ENCODE peak calls at places on chromosomes 12 and 14, in six cellular contexts. One of them, this sample, is unnamed.

GRCh38 chr12:69254046-69254445 is 14.7 kb downstream of the CPSF6 start:
- DNase-seq in HepG2: peak
- DNase-seq in endothelial cell of umbilical vein: peak
- DNase-seq in H1: no peak
- DNase-seq in A549: peak
- DNase-seq in K562: peak
- DNase-seq in this sample: no peak

GRCh38 chr12:56205445-56205844 is 16.2 kb upstream of the SMARCC2 start:
- DNase-seq in HepG2: no peak
- DNase-seq in A549: no peak
- DNase-seq in H1: no peak
- DNase-seq in endothelial cell of umbilical vein: peak
- DNase-seq in K562: no peak
- DNase-seq in this sample: no peak

GRCh38 chr12:51348116-51348515 is 1.6 kb upstream of the CELA1 start:
- DNase-seq in endothelial cell of umbilical vein: no peak
- DNase-seq in K562: no peak
- DNase-seq in H1: no peak
- DNase-seq in HepG2: no peak
- DNase-seq in A549: no peak
- DNase-seq in this sample: no peak

GRCh38 chr14:101404426-101405170 is 156.7 kb upstream of the DIO3 start:
- DNase-seq in HepG2: no peak
- DNase-seq in K562: no peak
- DNase-seq in A549: no peak
- DNase-seq in endothelial cell of umbilical vein: no peak
- DNase-seq in H1: no peak
- DNase-seq in this sample: peak

GRCh38 chr12:51391047-51391837 is at the start of gene GALNT6:
- DNase-seq in HepG2: no peak
- DNase-seq in K562: peak
- DNase-seq in endothelial cell of umbilical vein: peak
- DNase-seq in A549: peak
- DNase-seq in H1: peak
- DNase-seq in this sample: peak

GRCh38 chr14:100737526-100737925 is 10.8 kb downstream of the DLK1 start:
- DNase-seq in K562: no peak
- DNase-seq in endothelial cell of umbilical vein: no peak
- DNase-seq in A549: no peak
- DNase-seq in H1: no peak
- DNase-seq in HepG2: no peak
- DNase-seq in this sample: no peak

GRCh38 chr12:14416658-14417057 is 51.2 kb downstream of the ATF7IP start:
- DNase-seq in K562: no peak
- DNase-seq in A549: no peak
- DNase-seq in H1: no peak
- DNase-seq in endothelial cell of umbilical vein: peak
- DNase-seq in HepG2: peak
- DNase-seq in this sample: no peak

GRCh38 chr14:95834491-95834890 is 42.1 kb upstream of the TUNAR start:
- DNase-seq in A549: no peak
- DNase-seq in endothelial cell of umbilical vein: no peak
- DNase-seq in H1: no peak
- DNase-seq in K562: no peak
- DNase-seq in HepG2: no peak
- DNase-seq in this sample: no peak

GRCh38 chr14:75431011-75431410 is 3.2 kb downstream of the JDP2 start:
- DNase-seq in K562: no peak
- DNase-seq in endothelial cell of umbilical vein: no peak
- DNase-seq in HepG2: no peak
- DNase-seq in A549: no peak
- DNase-seq in H1: no peak
- DNase-seq in this sample: no peak

GRCh38 chr12:104604995-104605675 is 148.4 kb downstream of the CHST11 start:
- DNase-seq in A549: no peak
- DNase-seq in K562: no peak
- DNase-seq in endothelial cell of umbilical vein: no peak
- DNase-seq in H1: peak
- DNase-seq in HepG2: no peak
- DNase-seq in this sample: peak

GRCh38 chr12:54173066-54173726 is 15.6 kb downstream of the SMUG1 start:
- DNase-seq in HepG2: no peak
- DNase-seq in endothelial cell of umbilical vein: peak
- DNase-seq in K562: no peak
- DNase-seq in H1: peak
- DNase-seq in A549: no peak
- DNase-seq in this sample: peak

GRCh38 chr12:123931686-123932321 is 40.8 kb downstream of the CCDC92 start:
- DNase-seq in H1: no peak
- DNase-seq in HepG2: no peak
- DNase-seq in endothelial cell of umbilical vein: no peak
- DNase-seq in A549: no peak
- DNase-seq in K562: no peak
- DNase-seq in this sample: no peak

GRCh38 chr14:101494826-101495225 is 66.5 kb upstream of the DIO3 start:
- DNase-seq in endothelial cell of umbilical vein: no peak
- DNase-seq in H1: no peak
- DNase-seq in HepG2: no peak
- DNase-seq in A549: no peak
- DNase-seq in K562: no peak
- DNase-seq in this sample: no peak

GRCh38 chr14:71620401-71620800 is 311.8 kb upstream of the RGS6 start:
- DNase-seq in H1: no peak
- DNase-seq in K562: no peak
- DNase-seq in A549: no peak
- DNase-seq in HepG2: no peak
- DNase-seq in endothelial cell of umbilical vein: peak
- DNase-seq in this sample: no peak

GRCh38 chr14:102360388-102360787 is 2.3 kb downstream of the CINP start:
- DNase-seq in endothelial cell of umbilical vein: no peak
- DNase-seq in K562: no peak
- DNase-seq in H1: no peak
- DNase-seq in A549: no peak
- DNase-seq in HepG2: no peak
- DNase-seq in this sample: no peak

GRCh38 chr12:107402041-107403022 is 283.3 kb upstream of the PWP1 start:
- DNase-seq in A549: peak
- DNase-seq in H1: peak
- DNase-seq in endothelial cell of umbilical vein: peak
- DNase-seq in K562: peak
- DNase-seq in HepG2: peak
- DNase-seq in this sample: peak

GRCh38 chr14:102527255-102528232 is 18.0 kb upstream of the ANKRD9 start:
- DNase-seq in A549: peak
- DNase-seq in endothelial cell of umbilical vein: no peak
- DNase-seq in HepG2: no peak
- DNase-seq in K562: no peak
- DNase-seq in H1: no peak
- DNase-seq in this sample: no peak

GRCh38 chr12:53380797-53381738 is 1.1 kb downstream of the SP1 start:
- DNase-seq in A549: no peak
- DNase-seq in endothelial cell of umbilical vein: peak
- DNase-seq in H1: peak
- DNase-seq in HepG2: no peak
- DNase-seq in K562: no peak
- DNase-seq in this sample: peak

GRCh38 chr12:44960856-44961255 is 84.7 kb upstream of the NELL2 start:
- DNase-seq in A549: no peak
- DNase-seq in K562: no peak
- DNase-seq in H1: peak
- DNase-seq in endothelial cell of umbilical vein: no peak
- DNase-seq in HepG2: peak
- DNase-seq in this sample: peak

GRCh38 chr12:28899951-28900350 is 249.1 kb upstream of the FAR2 start:
- DNase-seq in HepG2: no peak
- DNase-seq in H1: no peak
- DNase-seq in K562: no peak
- DNase-seq in A549: no peak
- DNase-seq in endothelial cell of umbilical vein: no peak
- DNase-seq in this sample: no peak

GRCh38 chr12:6827437-6827894 is 741 bp upstream of the P3H3 start:
- DNase-seq in H1: peak
- DNase-seq in endothelial cell of umbilical vein: peak
- DNase-seq in HepG2: peak
- DNase-seq in A549: peak
- DNase-seq in K562: peak
- DNase-seq in this sample: peak

GRCh38 chr12:43937947-43938346 is 102.1 kb downstream of the TMEM117 start:
- DNase-seq in K562: peak
- DNase-seq in H1: no peak
- DNase-seq in HepG2: peak
- DNase-seq in endothelial cell of umbilical vein: peak
- DNase-seq in A549: peak
- DNase-seq in this sample: peak

GRCh38 chr14:22981090-22982012 is 1.0 kb downstream of the AJUBA start:
- DNase-seq in HepG2: no peak
- DNase-seq in A549: peak
- DNase-seq in K562: no peak
- DNase-seq in endothelial cell of umbilical vein: peak
- DNase-seq in H1: peak
- DNase-seq in this sample: peak

DNA sequence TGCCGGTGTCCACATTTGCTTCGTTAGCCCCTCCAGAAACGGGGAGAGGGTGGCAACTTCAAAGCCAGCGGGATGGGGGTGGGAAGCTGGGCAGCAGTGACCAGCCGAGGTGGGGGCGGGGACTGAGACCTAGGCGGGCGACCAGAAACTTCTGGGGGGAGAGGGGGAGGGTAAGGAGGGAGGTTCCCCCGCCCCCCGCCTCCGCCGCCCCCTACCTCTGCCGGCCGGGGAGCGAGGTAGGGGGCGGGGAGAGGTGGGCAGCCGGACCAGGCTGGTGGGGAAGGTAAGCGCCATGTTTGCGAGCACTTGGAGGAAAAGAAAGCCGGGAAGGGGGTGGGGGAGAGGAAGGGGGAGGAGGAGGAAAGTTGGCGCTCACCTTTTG is 1.3 kb downstream of the SIX4 start:
- DNase-seq in H1: no peak
- DNase-seq in HepG2: no peak
- DNase-seq in A549: peak
- DNase-seq in K562: peak
- DNase-seq in endothelial cell of umbilical vein: peak
- DNase-seq in this sample: peak
- TF ChIP-seq JUN in H1: no peak
- TF ChIP-seq JUN in HepG2: no peak
- TF ChIP-seq JUN in A549: no peak
- TF ChIP-seq JUN in K562: no peak
- TF ChIP-seq JUN in endothelial cell of umbilical vein: no peak
- TF ChIP-seq JUN in this sample: no peak

GRCh38 chr12:111546758-111547383 is 52.2 kb downstream of the ATXN2 start:
- DNase-seq in endothelial cell of umbilical vein: no peak
- DNase-seq in K562: no peak
- DNase-seq in HepG2: no peak
- DNase-seq in A549: no peak
- DNase-seq in H1: no peak
- DNase-seq in this sample: no peak
- TF ChIP-seq JUN in endothelial cell of umbilical vein: no peak
- TF ChIP-seq JUN in K562: no peak
- TF ChIP-seq JUN in HepG2: no peak
- TF ChIP-seq JUN in A549: no peak
- TF ChIP-seq JUN in H1: no peak
- TF ChIP-seq JUN in this sample: no peak

GRCh38 chr12:3704512-3705348 is 48.2 kb downstream of the CRACR2A start:
- DNase-seq in K562: no peak
- DNase-seq in H1: no peak
- DNase-seq in A549: no peak
- DNase-seq in HepG2: no peak
- DNase-seq in endothelial cell of umbilical vein: peak
- DNase-seq in this sample: no peak
- TF ChIP-seq JUN in K562: no peak
- TF ChIP-seq JUN in H1: no peak
- TF ChIP-seq JUN in A549: no peak
- TF ChIP-seq JUN in HepG2: no peak
- TF ChIP-seq JUN in endothelial cell of umbilical vein: no peak
- TF ChIP-seq JUN in this sample: no peak

GRCh38 chr14:91211017-91211416 is 33.5 kb downstream of the GPR68 start:
- DNase-seq in A549: no peak
- DNase-seq in K562: no peak
- DNase-seq in H1: no peak
- DNase-seq in endothelial cell of umbilical vein: no peak
- DNase-seq in HepG2: no peak
- DNase-seq in this sample: no peak
- TF ChIP-seq JUN in A549: no peak
- TF ChIP-seq JUN in K562: no peak
- TF ChIP-seq JUN in H1: no peak
- TF ChIP-seq JUN in endothelial cell of umbilical vein: no peak
- TF ChIP-seq JUN in HepG2: no peak
- TF ChIP-seq JUN in this sample: no peak

GRCh38 chr12:16150290-16150689 is 127.2 kb downstream of the SLC15A5 start:
- DNase-seq in endothelial cell of umbilical vein: no peak
- DNase-seq in H1: no peak
- DNase-seq in K562: no peak
- DNase-seq in A549: no peak
- DNase-seq in HepG2: no peak
- DNase-seq in this sample: no peak
- TF ChIP-seq JUN in endothelial cell of umbilical vein: no peak
- TF ChIP-seq JUN in H1: no peak
- TF ChIP-seq JUN in K562: no peak
- TF ChIP-seq JUN in A549: no peak
- TF ChIP-seq JUN in HepG2: no peak
- TF ChIP-seq JUN in this sample: no peak